ENCODE peak calls at places on chromosomes 13 and 19, in four cellular contexts. Y is GM12864, W is fibroblast of mammary gland, R is tibial nerve. N is an unnamed sample.

GRCh38 chr19:4715529-4716221 is 8.0 kb downstream of the DPP9 start:
- DNase-seq in Y (no peak), W (no peak), R (no peak), N (no peak)

GRCh38 chr19:37654118-37654517 is 1.1 kb downstream of the ZFP30 start:
- DNase-seq in Y (no peak), W (peak), R (no peak), N (peak)

GRCh38 chr13:107545946-107546502 is 669.3 kb downstream of the LIG4 start:
- DNase-seq in Y (no peak), W (no peak), R (no peak), N (no peak)

GRCh38 chr19:19606021-19606420 is 12.5 kb downstream of the PBX4 start:
- DNase-seq in Y (no peak), W (no peak), R (no peak), N (no peak)

GRCh38 chr19:48770223-48770622 is 14.9 kb downstream of the FGF21 start:
- DNase-seq in Y (no peak), W (no peak), R (no peak), N (peak)

GRCh38 chr13:44812818-44813217 is 176.5 kb downstream of the NUFIP1 start:
- DNase-seq in Y (no peak), W (peak), R (no peak), N (peak)

GRCh38 chr13:48412881-48413351 is at the start of gene LPAR6:
- DNase-seq in Y (no peak), W (peak), R (no peak), N (peak)

GRCh38 chr19:37987356-37988332 is 80.6 kb downstream of the SIPA1L3 start:
- DNase-seq in Y (no peak), W (no peak), R (no peak), N (no peak)

GRCh38 chr13:20006206-20006605 is 47.7 kb downstream of the ZMYM2 start:
- DNase-seq in Y (no peak), W (peak), R (no peak), N (no peak)

GRCh38 chr13:110841406-110841805 is 73.5 kb downstream of the ANKRD10 start:
- DNase-seq in Y (no peak), W (no peak), R (no peak), N (no peak)

GRCh38 chr19:54190942-54191670 is at the start of gene TSEN34:
- DNase-seq in Y (peak), W (peak), R (peak), N (peak)

GRCh38 chr19:6271251-6271650 is 8.5 kb downstream of the MLLT1 start:
- DNase-seq in Y (no peak), W (peak), R (no peak), N (peak)

GRCh38 chr13:72126424-72126823 is 259.4 kb upstream of the DACH1 start:
- DNase-seq in Y (no peak), W (no peak), R (no peak), N (no peak)

GRCh38 chr19:50513746-50514345 is at the start of gene ASPDH:
- DNase-seq in Y (no peak), W (no peak), R (no peak), N (no peak)

GRCh38 chr13:32791545-32792172 is 205.4 kb downstream of the PDS5B start:
- DNase-seq in Y (peak), W (peak), R (no peak), N (peak)

GRCh38 chr19:3580156-3580955 is 4.9 kb upstream of the GIPC3 start:
- DNase-seq in Y (no peak), W (peak), R (no peak), N (peak)

GRCh38 chr13:48437381-48437780 is 24.5 kb upstream of the LPAR6 start:
- DNase-seq in Y (no peak), W (peak), R (peak), N (peak)

GRCh38 chr19:10262771-10263170 is 8.1 kb upstream of the ICAM1 start:
- DNase-seq in Y (no peak), W (peak), R (no peak), N (peak)

GRCh38 chr19:38233740-38234251 is 9.8 kb upstream of the DPF1 start:
- DNase-seq in Y (no peak), W (peak), R (peak), N (peak)

GRCh38 chr19:14565765-14566711 is 5.8 kb downstream of the NDUFB7 start:
- DNase-seq in Y (no peak), W (no peak), R (no peak), N (no peak)

GRCh38 chr13:99661791-99662190 is 160.5 kb downstream of the TM9SF2 start:
- DNase-seq in Y (no peak), W (no peak), R (no peak), N (no peak)

GRCh38 chr19:38209671-38210457 is 14.2 kb downstream of the DPF1 start:
- DNase-seq in Y (no peak), W (peak), R (peak), N (peak)

GRCh38 chr19:22332924-22333323 is 46.7 kb downstream of the ZNF729 start:
- DNase-seq in Y (no peak), W (peak), R (no peak), N (no peak)

GRCh38 chr13:50509771-50510441 is 333.6 kb downstream of the DLEU7 start:
- DNase-seq in Y (no peak), W (no peak), R (no peak), N (peak)

GRCh38 chr19:10402441-10403038 is 802 bp downstream of the CDC37 start:
- DNase-seq in Y (no peak), W (peak), R (no peak), N (no peak)

GRCh38 chr19:44401108-44401786 is at the start of gene ZNF285:
- DNase-seq in Y (no peak), W (peak), R (peak), N (peak)

GRCh38 chr19:39307233-39307821 is 11.1 kb downstream of the IFNL1 start:
- DNase-seq in Y (no peak), W (no peak), R (no peak), N (no peak)
- H3K4me3 ChIP-seq in Y (no peak), W (no peak), R (peak), N (no peak)

GRCh38 chr13:89165685-89166084 is 1494.5 kb downstream of the SLITRK5 start:
- DNase-seq in Y (no peak), W (no peak), R (no peak), N (no peak)

GRCh38 chr13:89163081-89163480 is 1491.9 kb downstream of the SLITRK5 start:
- DNase-seq in Y (no peak), W (no peak), R (no peak), N (peak)
- H3K4me3 ChIP-seq in Y (no peak), W (no peak), R (no peak), N (peak)

GRCh38 chr13:51734786-51735185 is 69.2 kb downstream of the DHRS12 start:
- DNase-seq in Y (no peak), W (no peak), R (no peak), N (peak)
- H3K4me3 ChIP-seq in Y (no peak), W (no peak), R (no peak), N (no peak)

DNA sequence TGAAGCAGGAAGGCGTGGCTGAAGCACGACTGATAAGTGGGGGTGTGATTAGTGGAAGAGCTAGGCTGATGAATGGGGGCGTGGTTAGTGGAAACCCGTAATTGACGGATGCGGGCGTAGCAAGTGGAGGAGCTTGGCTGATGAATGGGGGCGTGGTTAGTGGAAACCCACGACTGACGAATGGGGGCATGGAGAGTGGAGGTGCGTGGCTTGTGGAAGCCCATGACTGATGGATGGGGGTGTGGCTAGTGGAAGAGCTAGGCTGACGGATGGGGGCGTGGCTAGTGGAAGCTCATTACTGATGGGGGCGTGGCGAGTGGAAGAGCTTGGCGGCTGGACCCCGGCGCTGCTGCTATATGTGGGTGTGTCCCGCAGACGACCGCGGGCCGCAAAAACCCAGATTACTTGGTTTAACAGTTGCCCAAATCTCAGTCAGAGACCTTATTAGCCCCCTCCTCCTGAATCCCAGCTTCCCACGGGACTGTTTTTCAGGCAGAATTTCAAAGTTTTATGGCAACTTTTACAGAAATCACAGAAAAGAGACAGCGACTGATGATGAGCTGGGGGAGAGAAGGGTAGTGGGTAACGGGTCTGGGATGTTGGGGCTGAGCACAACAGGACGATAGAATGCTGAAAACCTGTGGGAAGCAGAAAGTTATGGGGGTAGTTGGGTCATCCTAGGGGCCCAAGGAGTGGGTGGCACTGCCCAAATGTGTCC is 9.0 kb upstream of the MEIS3 start:
- DNase-seq in Y (peak), W (peak), R (peak), N (peak)
- H3K4me3 ChIP-seq in Y (no peak), W (peak), R (no peak), N (peak)

DNA sequence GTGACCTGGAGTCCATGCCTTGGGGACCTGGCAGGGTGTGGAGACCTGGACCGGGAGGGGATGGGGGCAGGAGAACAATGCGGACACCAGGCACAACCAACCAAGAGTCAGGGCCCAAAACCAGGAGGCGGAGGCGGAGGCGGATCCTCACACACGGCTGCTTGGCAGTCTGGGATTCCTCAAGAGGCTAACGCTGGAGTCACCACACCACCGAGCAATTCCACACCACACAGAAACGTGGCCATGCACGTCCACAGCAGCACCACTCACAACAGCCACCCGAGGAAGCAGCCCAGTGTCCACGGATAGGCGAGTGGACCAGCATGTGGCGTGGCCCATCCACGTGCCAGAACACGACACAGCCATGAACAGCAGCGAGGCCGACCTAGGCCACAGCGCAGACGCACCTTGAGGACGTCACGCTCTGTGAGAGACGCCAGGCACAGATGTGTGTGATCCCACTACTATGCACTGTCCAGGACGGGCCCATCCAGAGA is 17.7 kb downstream of the SBNO2 start:
- DNase-seq in Y (no peak), W (peak), R (no peak), N (peak)
- H3K4me3 ChIP-seq in Y (no peak), W (no peak), R (no peak), N (no peak)